ENCODE peak calls at places on chromosomes 2 and 18, in four cellular contexts. V is left ventricle myocardium inferior, Q is dorsolateral prefrontal cortex, N is heart right ventricle. R is an unnamed sample.

GRCh38 chr2:181474227-181474626 is 17.0 kb downstream of the ITGA4 start:
- DNase-seq in V (no peak), Q (no peak), N (no peak), R (no peak)

GRCh38 chr18:30970201-30970816 is 72.2 kb downstream of the DSC3 start:
- DNase-seq in V (no peak), Q (no peak), N (no peak), R (no peak)

GRCh38 chr2:97695744-97696143 is 17.6 kb upstream of the ZAP70 start:
- DNase-seq in V (no peak), Q (no peak), N (no peak), R (no peak)

GRCh38 chr2:109330056-109330455 is 201.1 kb downstream of the SH3RF3 start:
- DNase-seq in V (no peak), Q (no peak), N (no peak), R (no peak)

GRCh38 chr2:132669854-132670103 is 226 bp downstream of the LYPD1 start:
- DNase-seq in V (no peak), Q (no peak), N (no peak), R (no peak)

GRCh38 chr18:76922107-76922506 is 99.8 kb downstream of the ZNF236 start:
- DNase-seq in V (no peak), Q (peak), N (peak), R (no peak)

GRCh38 chr2:46776687-46777327 is 138.8 kb downstream of the MCFD2 start:
- DNase-seq in V (peak), Q (no peak), N (no peak), R (no peak)

GRCh38 chr18:77000527-77000926 is 132.1 kb downstream of the MBP start:
- DNase-seq in V (peak), Q (no peak), N (peak), R (no peak)

GRCh38 chr18:26258711-26259110 is 32.5 kb downstream of the TAF4B start:
- DNase-seq in V (no peak), Q (no peak), N (no peak), R (no peak)

GRCh38 chr2:57943271-57943670 is 103.3 kb upstream of the VRK2 start:
- DNase-seq in V (no peak), Q (no peak), N (no peak), R (no peak)

GRCh38 chr2:217599906-217600305 is 402.9 kb downstream of the TNS1 start:
- DNase-seq in V (no peak), Q (no peak), N (no peak), R (no peak)

GRCh38 chr18:57998461-57998860 is 45.6 kb upstream of the NEDD4L start:
- DNase-seq in V (no peak), Q (no peak), N (no peak), R (no peak)

GRCh38 chr2:164831887-164832286 is 9.7 kb downstream of the COBLL1 start:
- DNase-seq in V (no peak), Q (no peak), N (no peak), R (no peak)

GRCh38 chr18:37742436-37742835 is 176.8 kb upstream of the CELF4 start:
- DNase-seq in V (no peak), Q (no peak), N (no peak), R (no peak)

GRCh38 chr2:194203898-194204297 is 1453.1 kb upstream of the SLC39A10 start:
- DNase-seq in V (no peak), Q (no peak), N (no peak), R (no peak)

GRCh38 chr2:132573444-132574007 is 96.5 kb downstream of the LYPD1 start:
- DNase-seq in V (no peak), Q (no peak), N (no peak), R (no peak)

GRCh38 chr2:3628241-3628679 is 29.7 kb upstream of the ALLC start:
- DNase-seq in V (no peak), Q (peak), N (no peak), R (no peak)

GRCh38 chr2:3625186-3625585 is 30.3 kb downstream of the COLEC11 start:
- DNase-seq in V (no peak), Q (peak), N (no peak), R (no peak)

GRCh38 chr2:3627500-3628100 is 30.4 kb upstream of the ALLC start:
- DNase-seq in V (no peak), Q (no peak), N (no peak), R (no peak)

GRCh38 chr2:3626817-3627499 is 31.0 kb upstream of the ALLC start:
- DNase-seq in V (no peak), Q (no peak), N (no peak), R (no peak)

DNA sequence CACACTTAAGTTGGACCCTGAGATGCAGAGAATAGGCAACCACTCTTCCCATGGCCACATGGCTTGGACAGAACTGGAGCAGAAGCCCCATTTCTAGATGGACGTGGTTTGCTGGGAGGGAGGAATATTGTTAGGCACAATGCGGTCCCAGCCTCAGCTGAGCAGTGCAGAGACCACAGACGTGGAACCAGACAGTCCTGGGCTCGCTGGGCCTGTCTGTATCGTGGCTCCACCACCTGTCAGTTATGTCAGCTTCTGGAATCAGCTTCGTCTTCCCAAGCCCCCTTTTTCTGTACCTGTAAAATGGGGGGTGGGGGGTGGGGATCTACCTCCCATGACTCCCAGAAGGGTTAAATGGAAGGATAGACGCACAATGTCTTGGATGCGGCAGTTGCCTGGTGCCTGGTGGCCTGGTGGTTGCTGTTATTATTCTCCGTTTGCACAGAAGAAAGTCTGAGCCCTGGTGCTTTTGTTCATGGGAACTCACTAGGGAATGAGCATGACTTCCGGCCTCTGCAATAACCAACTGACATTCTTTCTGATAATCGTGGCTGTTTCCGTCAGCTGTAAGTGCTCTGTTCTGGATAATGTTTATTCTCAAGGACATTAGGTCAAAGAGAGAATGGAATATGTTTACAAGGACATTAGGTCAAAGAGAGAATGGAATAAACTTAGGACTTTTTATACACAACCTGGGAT is 31.4 kb downstream of the COLEC11 start:
- DNase-seq in V (no peak), Q (no peak), N (no peak), R (no peak)
- TF ChIP-seq CTCF in V (no peak), Q (no peak), N (no peak), R (no peak)

DNA sequence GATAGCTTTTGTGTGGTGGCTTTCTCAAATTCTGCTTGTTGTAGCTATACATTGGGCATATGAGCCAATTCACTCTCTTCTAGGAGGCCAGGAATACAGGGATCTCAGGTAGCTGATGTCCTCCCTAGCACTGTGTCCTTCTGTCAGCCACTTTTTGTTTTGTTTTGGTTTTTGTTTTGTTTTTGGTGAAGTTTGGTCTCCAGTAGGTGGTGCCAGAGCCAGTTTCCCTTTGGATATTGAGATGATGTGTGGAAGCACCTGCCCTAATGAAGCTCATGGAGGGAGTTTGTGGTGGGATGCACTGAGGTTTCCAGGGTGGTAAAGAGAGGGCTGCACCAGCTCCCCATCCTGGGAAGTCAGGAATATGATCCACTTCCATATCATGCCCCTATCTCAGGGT is 100.5 kb upstream of the VWC2L start:
- DNase-seq in V (no peak), Q (no peak), N (no peak), R (no peak)
- TF ChIP-seq CTCF in V (peak), Q (peak), N (no peak), R (no peak)

DNA sequence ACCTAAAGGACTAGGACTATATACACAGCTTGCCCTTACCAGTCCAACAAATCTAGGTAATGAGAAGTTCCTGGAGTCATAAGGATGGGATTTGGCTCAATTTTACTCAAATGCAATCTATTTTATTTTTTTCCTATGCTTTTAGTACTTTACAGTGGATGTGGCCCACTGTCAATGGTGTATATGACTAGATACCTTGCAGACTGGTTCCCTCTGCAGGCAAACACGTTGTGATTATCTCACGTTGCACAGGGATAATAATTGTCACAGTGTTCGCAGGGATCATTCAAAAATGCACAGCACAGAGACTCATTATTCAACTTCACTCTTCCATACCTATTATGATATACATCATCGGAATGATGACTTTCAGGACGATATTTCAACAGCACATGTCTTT is 359.7 kb downstream of the MBD2 start:
- DNase-seq in V (no peak), Q (no peak), N (no peak), R (no peak)
- TF ChIP-seq CTCF in V (peak), Q (no peak), N (peak), R (no peak)

GRCh38 chr2:22560021-22560420 is 825.0 kb upstream of the KLHL29 start:
- DNase-seq in V (no peak), Q (no peak), N (no peak), R (no peak)
- TF ChIP-seq CTCF in V (no peak), Q (no peak), N (no peak), R (no peak)

GRCh38 chr2:197168705-197169104 is 141.9 kb downstream of the ANKRD44 start:
- DNase-seq in V (peak), Q (no peak), N (peak), R (peak)
- TF ChIP-seq CTCF in V (peak), Q (peak), N (peak), R (no peak)

DNA sequence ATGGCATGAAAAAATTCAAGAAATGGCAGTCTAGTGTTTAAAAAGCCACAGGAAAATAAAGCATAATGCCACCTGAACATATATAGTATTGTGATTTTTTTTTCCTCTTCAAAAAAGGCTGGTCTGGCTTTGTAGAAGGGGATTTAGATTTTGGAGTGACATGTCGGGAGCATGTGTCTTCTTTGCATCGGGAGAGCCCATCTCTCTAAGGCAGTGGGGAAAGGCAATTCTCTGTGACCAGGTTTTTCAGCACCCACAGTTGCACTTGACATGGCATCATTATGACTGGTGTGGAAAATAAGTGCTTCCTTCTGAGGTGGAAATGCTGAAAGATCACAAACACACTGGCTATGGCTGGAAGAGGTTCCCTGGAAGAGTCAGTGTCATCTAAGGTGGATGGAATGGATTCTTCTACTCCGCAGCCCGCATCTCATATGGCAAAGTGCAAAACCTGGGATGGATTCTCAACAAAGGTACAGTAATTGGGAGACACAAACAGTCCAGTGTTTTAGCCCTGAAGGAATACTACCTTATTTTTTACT is 172.5 kb downstream of the AGAP1 start:
- DNase-seq in V (no peak), Q (no peak), N (no peak), R (no peak)
- TF ChIP-seq CTCF in V (no peak), Q (no peak), N (no peak), R (no peak)

DNA sequence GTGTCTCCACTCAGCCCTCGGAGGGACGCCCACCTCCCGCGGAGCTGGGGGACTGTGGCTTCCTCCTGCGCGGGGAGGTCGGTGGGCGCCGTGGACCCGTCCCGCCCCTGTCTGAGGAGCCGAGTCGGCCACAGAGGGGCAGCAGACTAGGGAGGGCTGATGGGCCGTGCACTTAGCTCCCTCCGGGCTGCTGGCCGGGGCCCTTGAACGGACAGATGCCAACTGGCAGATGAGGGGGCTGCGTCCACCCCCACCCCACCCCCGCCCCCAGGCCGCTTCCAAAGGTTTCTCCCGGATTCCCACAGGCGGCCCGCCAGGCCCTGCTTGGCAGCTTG is 10.4 kb upstream of the UBE2F start:
- DNase-seq in V (no peak), Q (no peak), N (no peak), R (no peak)
- TF ChIP-seq CTCF in V (no peak), Q (no peak), N (peak), R (no peak)

GRCh38 chr2:68318686-68319396 is 908 bp downstream of the CNRIP1 start:
- DNase-seq in V (peak), Q (no peak), N (peak), R (no peak)

GRCh38 chr2:68320118-68320641 is 431 bp upstream of the CNRIP1 start:
- DNase-seq in V (no peak), Q (no peak), N (no peak), R (no peak)

GRCh38 chr2:68317971-68318685 is 1.6 kb downstream of the CNRIP1 start:
- DNase-seq in V (peak), Q (no peak), N (no peak), R (no peak)

GRCh38 chr2:68319397-68320117 is at the start of gene CNRIP1:
- DNase-seq in V (peak), Q (peak), N (peak), R (peak)

DNA sequence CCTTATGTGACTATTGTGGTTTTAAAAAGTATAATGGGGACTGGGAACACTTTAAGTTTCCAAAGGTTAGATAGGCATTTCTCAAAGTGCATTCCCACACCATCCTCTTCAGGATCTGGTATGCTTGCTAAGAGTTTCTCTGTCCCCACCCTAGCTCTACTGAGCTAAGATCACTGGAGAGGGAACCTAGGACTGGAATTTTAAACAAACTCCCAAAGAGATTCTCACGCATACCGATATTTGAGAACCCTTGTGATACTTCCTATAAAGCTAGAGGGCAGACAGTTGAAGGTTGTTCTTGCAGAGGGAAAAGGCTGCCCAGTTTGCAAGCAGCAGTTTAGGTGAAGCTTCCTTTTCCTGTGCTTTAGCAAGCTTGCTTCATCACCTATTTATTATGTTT is 3.7 kb downstream of the CNRIP1 start:
- DNase-seq in V (no peak), Q (no peak), N (no peak), R (no peak)
- TF ChIP-seq CTCF in V (no peak), Q (no peak), N (no peak), R (no peak)

DNA sequence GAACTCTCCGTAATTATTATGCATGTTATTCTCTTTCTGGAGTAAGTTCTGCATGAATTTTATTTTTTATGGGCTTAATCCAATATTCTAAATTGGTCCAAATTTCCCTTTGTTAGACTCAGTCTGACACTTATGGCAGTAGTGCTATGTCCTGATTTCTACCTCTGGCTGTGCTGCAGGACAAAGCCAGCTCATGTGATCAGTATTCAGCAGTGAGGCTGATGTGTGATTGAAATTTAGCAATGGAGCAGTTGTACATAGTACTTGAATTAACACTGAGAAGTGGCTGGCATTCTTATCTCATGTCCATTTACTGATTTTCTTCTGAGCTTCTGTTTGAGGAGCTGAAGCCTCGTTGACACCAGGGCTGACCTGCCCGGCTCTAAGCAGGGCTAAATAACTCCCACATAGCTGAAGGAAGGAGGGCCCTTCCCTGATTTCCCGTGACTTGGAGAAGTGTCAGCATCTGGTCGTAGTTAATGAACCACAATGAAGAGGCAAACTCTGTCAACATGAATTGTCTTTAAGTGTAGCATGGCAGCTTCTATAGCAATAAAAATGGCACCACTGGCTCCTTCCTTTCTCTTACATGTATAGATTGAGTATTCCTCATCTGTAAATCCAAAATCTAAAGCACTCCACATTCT is 159.0 kb upstream of the RASGRP3 start:
- DNase-seq in V (no peak), Q (no peak), N (no peak), R (no peak)
- TF ChIP-seq CTCF in V (no peak), Q (no peak), N (no peak), R (no peak)

GRCh38 chr18:52700757-52701156 is 360.8 kb downstream of the DCC start:
- DNase-seq in V (no peak), Q (no peak), N (no peak), R (no peak)

GRCh38 chr18:52700116-52700515 is 360.1 kb downstream of the DCC start:
- DNase-seq in V (no peak), Q (no peak), N (no peak), R (no peak)

DNA sequence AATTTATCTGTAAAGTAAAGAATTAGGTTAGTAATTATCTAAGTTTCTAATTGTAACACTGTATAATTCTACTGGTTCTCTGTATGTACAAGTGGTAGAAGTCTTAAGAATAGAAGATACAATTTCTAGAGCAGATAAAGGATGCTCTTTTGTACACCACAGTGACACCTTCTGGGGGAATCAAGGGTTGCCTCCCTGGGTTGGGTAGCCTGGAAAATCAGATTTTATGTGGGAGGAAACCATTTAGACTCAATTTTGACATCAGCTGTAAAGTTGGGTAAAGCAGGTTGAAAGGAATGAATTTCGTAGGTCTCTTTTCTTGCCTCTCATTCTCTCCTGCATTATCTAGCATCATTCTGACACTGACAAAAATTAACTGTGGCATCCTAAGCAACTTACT is 354.8 kb downstream of the DCC start:
- DNase-seq in V (no peak), Q (no peak), N (no peak), R (no peak)
- TF ChIP-seq CTCF in V (peak), Q (no peak), N (peak), R (no peak)